ENCODE peak calls at places on chromosomes 13 and 19, in seven cellular contexts. One of them, this sample, is unnamed.
A peak's percentile ranks its signal among the peaks of the same experiment; 100 is the strongest.

GRCh38 chr13:19172007-19172646 is 9.5 kb downstream of the TUBA3C start:
- DNase-seq in left ventricle myocardium inferior: no peak
- DNase-seq in transverse colon: no peak
- DNase-seq in endothelial cell: no peak
- DNase-seq in psoas muscle: no peak
- DNase-seq in natural killer cell: no peak
- DNase-seq in Peyer's patch: no peak
- DNase-seq in this sample: no peak

GRCh38 chr19:38388310-38389100 is at the start of gene SPRED3:
- DNase-seq in psoas muscle: peak; percentile 62
- DNase-seq in Peyer's patch: peak; percentile 54
- DNase-seq in left ventricle myocardium inferior: no peak
- DNase-seq in transverse colon: no peak
- DNase-seq in natural killer cell: no peak
- DNase-seq in endothelial cell: peak; percentile 33
- DNase-seq in this sample: no peak

GRCh38 chr13:110390572-110390971 is 83.5 kb downstream of the COL4A2 start:
- DNase-seq in Peyer's patch: no peak
- DNase-seq in natural killer cell: no peak
- DNase-seq in endothelial cell: no peak
- DNase-seq in psoas muscle: no peak
- DNase-seq in transverse colon: no peak
- DNase-seq in left ventricle myocardium inferior: no peak
- DNase-seq in this sample: no peak

GRCh38 chr19:49838816-49839588 is 12.0 kb upstream of the PTOV1 start:
- DNase-seq in natural killer cell: no peak
- DNase-seq in Peyer's patch: no peak
- DNase-seq in transverse colon: no peak
- DNase-seq in endothelial cell: no peak
- DNase-seq in left ventricle myocardium inferior: no peak
- DNase-seq in psoas muscle: no peak
- DNase-seq in this sample: no peak

GRCh38 chr19:49887037-49887652 is 9.5 kb downstream of the IL4I1 start:
- DNase-seq in left ventricle myocardium inferior: no peak
- DNase-seq in Peyer's patch: no peak
- DNase-seq in endothelial cell: no peak
- DNase-seq in natural killer cell: no peak
- DNase-seq in psoas muscle: no peak
- DNase-seq in transverse colon: no peak
- DNase-seq in this sample: no peak

GRCh38 chr19:18743281-18743825 is 47.8 kb downstream of the COMP start:
- DNase-seq in natural killer cell: no peak
- DNase-seq in psoas muscle: peak; percentile 67
- DNase-seq in endothelial cell: no peak
- DNase-seq in left ventricle myocardium inferior: peak; percentile 79
- DNase-seq in transverse colon: peak; percentile 70
- DNase-seq in Peyer's patch: peak; percentile 76
- DNase-seq in this sample: no peak

GRCh38 chr19:34232566-34233481 is 21.5 kb upstream of the GARRE1 start:
- DNase-seq in endothelial cell: no peak
- DNase-seq in natural killer cell: no peak
- DNase-seq in psoas muscle: peak; percentile 65
- DNase-seq in left ventricle myocardium inferior: peak; percentile 53
- DNase-seq in transverse colon: no peak
- DNase-seq in Peyer's patch: no peak
- DNase-seq in this sample: no peak

GRCh38 chr13:80050252-80050651 is 290.7 kb downstream of the SPRY2 start:
- DNase-seq in transverse colon: no peak
- DNase-seq in left ventricle myocardium inferior: no peak
- DNase-seq in endothelial cell: no peak
- DNase-seq in natural killer cell: no peak
- DNase-seq in Peyer's patch: no peak
- DNase-seq in psoas muscle: no peak
- DNase-seq in this sample: no peak

GRCh38 chr13:114282143-114282685 is 813 bp downstream of the UPF3A start:
- DNase-seq in Peyer's patch: peak; percentile 67
- DNase-seq in left ventricle myocardium inferior: peak; percentile 21
- DNase-seq in natural killer cell: peak; percentile 31
- DNase-seq in transverse colon: peak; percentile 44
- DNase-seq in endothelial cell: peak; percentile 42
- DNase-seq in psoas muscle: peak; percentile 66
- DNase-seq in this sample: peak; percentile 22

GRCh38 chr19:35565016-35565856 is 1.8 kb upstream of the ATP4A start:
- DNase-seq in psoas muscle: no peak
- DNase-seq in endothelial cell: no peak
- DNase-seq in natural killer cell: no peak
- DNase-seq in transverse colon: no peak
- DNase-seq in left ventricle myocardium inferior: no peak
- DNase-seq in Peyer's patch: no peak
- DNase-seq in this sample: no peak

GRCh38 chr19:38942471-38943181 is 11.9 kb downstream of the MRPS12 start:
- DNase-seq in natural killer cell: no peak
- DNase-seq in endothelial cell: no peak
- DNase-seq in psoas muscle: no peak
- DNase-seq in Peyer's patch: no peak
- DNase-seq in left ventricle myocardium inferior: no peak
- DNase-seq in transverse colon: no peak
- DNase-seq in this sample: no peak

GRCh38 chr13:58298556-58299135 is 667.1 kb downstream of the PCDH17 start:
- DNase-seq in endothelial cell: no peak
- DNase-seq in Peyer's patch: no peak
- DNase-seq in left ventricle myocardium inferior: no peak
- DNase-seq in transverse colon: no peak
- DNase-seq in psoas muscle: no peak
- DNase-seq in natural killer cell: no peak
- DNase-seq in this sample: no peak

GRCh38 chr13:29457299-29457698 is 138.2 kb downstream of the SLC7A1 start:
- DNase-seq in transverse colon: no peak
- DNase-seq in left ventricle myocardium inferior: no peak
- DNase-seq in natural killer cell: no peak
- DNase-seq in Peyer's patch: no peak
- DNase-seq in endothelial cell: no peak
- DNase-seq in psoas muscle: no peak
- DNase-seq in this sample: no peak

GRCh38 chr19:40714519-40715299 is 2.0 kb downstream of the COQ8B start:
- DNase-seq in left ventricle myocardium inferior: peak; percentile 95
- DNase-seq in natural killer cell: peak; percentile 93
- DNase-seq in Peyer's patch: peak; percentile 96
- DNase-seq in psoas muscle: peak; percentile 96
- DNase-seq in endothelial cell: peak; percentile 90
- DNase-seq in transverse colon: peak; percentile 97
- DNase-seq in this sample: peak; percentile 90
- TF ChIP-seq CTCF in left ventricle myocardium inferior: peak; percentile 12
- TF ChIP-seq CTCF in natural killer cell: no peak
- TF ChIP-seq CTCF in Peyer's patch: no peak
- TF ChIP-seq CTCF in psoas muscle: no peak
- TF ChIP-seq CTCF in endothelial cell: no peak
- TF ChIP-seq CTCF in transverse colon: no peak
- TF ChIP-seq CTCF in this sample: no peak

GRCh38 chr13:106318941-106319411 is 216.5 kb downstream of the EFNB2 start:
- DNase-seq in Peyer's patch: no peak
- DNase-seq in transverse colon: no peak
- DNase-seq in natural killer cell: no peak
- DNase-seq in left ventricle myocardium inferior: no peak
- DNase-seq in endothelial cell: no peak
- DNase-seq in psoas muscle: no peak
- DNase-seq in this sample: no peak
- TF ChIP-seq CTCF in Peyer's patch: no peak
- TF ChIP-seq CTCF in transverse colon: no peak
- TF ChIP-seq CTCF in natural killer cell: no peak
- TF ChIP-seq CTCF in left ventricle myocardium inferior: no peak
- TF ChIP-seq CTCF in endothelial cell: no peak
- TF ChIP-seq CTCF in psoas muscle: no peak
- TF ChIP-seq CTCF in this sample: no peak

GRCh38 chr13:46008631-46009030 is 43.9 kb downstream of the ZC3H13 start:
- DNase-seq in transverse colon: no peak
- DNase-seq in Peyer's patch: no peak
- DNase-seq in natural killer cell: no peak
- DNase-seq in left ventricle myocardium inferior: no peak
- DNase-seq in psoas muscle: no peak
- DNase-seq in endothelial cell: no peak
- DNase-seq in this sample: no peak

GRCh38 chr13:46012404-46012803 is 40.1 kb downstream of the ZC3H13 start:
- DNase-seq in Peyer's patch: no peak
- DNase-seq in left ventricle myocardium inferior: no peak
- DNase-seq in transverse colon: no peak
- DNase-seq in psoas muscle: no peak
- DNase-seq in endothelial cell: no peak
- DNase-seq in natural killer cell: no peak
- DNase-seq in this sample: no peak

GRCh38 chr13:46015374-46015773 is 37.2 kb downstream of the ZC3H13 start:
- DNase-seq in transverse colon: no peak
- DNase-seq in psoas muscle: no peak
- DNase-seq in left ventricle myocardium inferior: no peak
- DNase-seq in endothelial cell: no peak
- DNase-seq in Peyer's patch: no peak
- DNase-seq in natural killer cell: no peak
- DNase-seq in this sample: no peak

GRCh38 chr13:46006688-46007452 is 45.7 kb downstream of the ZC3H13 start:
- DNase-seq in Peyer's patch: no peak
- DNase-seq in endothelial cell: no peak
- DNase-seq in psoas muscle: no peak
- DNase-seq in left ventricle myocardium inferior: no peak
- DNase-seq in natural killer cell: no peak
- DNase-seq in transverse colon: no peak
- DNase-seq in this sample: no peak

DNA sequence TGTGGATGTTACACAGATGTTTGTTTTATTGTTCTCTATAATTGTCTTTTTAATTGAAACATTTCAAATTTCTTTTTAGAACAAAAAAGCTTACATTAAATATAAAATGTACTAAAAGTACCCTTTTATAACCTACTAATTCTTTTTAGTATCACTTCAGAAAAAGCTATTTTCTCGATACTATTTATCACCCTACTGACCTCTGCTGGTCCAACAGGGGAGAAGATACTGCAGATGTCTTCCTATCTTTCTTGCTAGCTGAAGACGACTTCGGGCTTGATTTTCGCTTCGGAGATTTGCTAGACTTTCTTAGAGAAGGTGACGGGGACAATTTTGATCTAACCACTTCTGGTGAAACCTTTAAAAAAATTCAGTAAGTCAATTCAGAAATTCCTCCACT is 42.4 kb downstream of the ZC3H13 start:
- DNase-seq in Peyer's patch: no peak
- DNase-seq in left ventricle myocardium inferior: no peak
- DNase-seq in transverse colon: no peak
- DNase-seq in endothelial cell: peak; percentile 11
- DNase-seq in psoas muscle: no peak
- DNase-seq in natural killer cell: no peak
- DNase-seq in this sample: no peak
- TF ChIP-seq CTCF in Peyer's patch: no peak
- TF ChIP-seq CTCF in left ventricle myocardium inferior: peak; percentile 26
- TF ChIP-seq CTCF in transverse colon: no peak
- TF ChIP-seq CTCF in endothelial cell: peak; percentile 35
- TF ChIP-seq CTCF in psoas muscle: peak; percentile 10
- TF ChIP-seq CTCF in natural killer cell: no peak
- TF ChIP-seq CTCF in this sample: no peak

GRCh38 chr19:9073806-9074205 is 13.1 kb upstream of the OR1M1 start:
- DNase-seq in endothelial cell: no peak
- DNase-seq in psoas muscle: no peak
- DNase-seq in Peyer's patch: no peak
- DNase-seq in natural killer cell: no peak
- DNase-seq in transverse colon: no peak
- DNase-seq in left ventricle myocardium inferior: no peak
- DNase-seq in this sample: no peak
- TF ChIP-seq CTCF in endothelial cell: no peak
- TF ChIP-seq CTCF in psoas muscle: no peak
- TF ChIP-seq CTCF in Peyer's patch: no peak
- TF ChIP-seq CTCF in natural killer cell: no peak
- TF ChIP-seq CTCF in transverse colon: no peak
- TF ChIP-seq CTCF in left ventricle myocardium inferior: no peak
- TF ChIP-seq CTCF in this sample: no peak

GRCh38 chr13:98514268-98514667 is 62.6 kb downstream of the STK24 start:
- DNase-seq in left ventricle myocardium inferior: no peak
- DNase-seq in natural killer cell: no peak
- DNase-seq in psoas muscle: no peak
- DNase-seq in endothelial cell: no peak
- DNase-seq in transverse colon: no peak
- DNase-seq in Peyer's patch: no peak
- DNase-seq in this sample: no peak
- TF ChIP-seq CTCF in left ventricle myocardium inferior: no peak
- TF ChIP-seq CTCF in natural killer cell: no peak
- TF ChIP-seq CTCF in psoas muscle: no peak
- TF ChIP-seq CTCF in endothelial cell: no peak
- TF ChIP-seq CTCF in transverse colon: no peak
- TF ChIP-seq CTCF in Peyer's patch: no peak
- TF ChIP-seq CTCF in this sample: no peak

DNA sequence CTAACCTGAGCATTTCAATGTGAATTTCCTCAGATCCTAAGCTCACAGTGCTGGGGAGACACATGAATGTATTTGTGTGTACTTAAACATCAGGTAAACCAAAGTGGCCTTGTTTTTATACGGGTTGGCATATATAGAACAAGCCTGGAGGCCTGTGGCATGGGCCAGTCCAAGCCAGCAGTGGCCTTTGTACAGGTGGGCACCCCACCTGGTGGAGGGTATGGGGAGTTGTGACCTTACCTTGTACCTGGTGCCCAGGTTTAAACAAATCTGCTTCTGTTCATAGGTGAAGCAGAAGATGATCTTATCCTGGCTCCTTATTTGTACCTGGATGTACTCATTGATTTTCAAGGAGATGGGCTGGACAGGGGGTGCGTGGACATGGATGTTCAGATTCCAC is 71.0 kb downstream of the ERICH6B start:
- DNase-seq in psoas muscle: no peak
- DNase-seq in transverse colon: no peak
- DNase-seq in left ventricle myocardium inferior: no peak
- DNase-seq in endothelial cell: no peak
- DNase-seq in natural killer cell: no peak
- DNase-seq in Peyer's patch: no peak
- DNase-seq in this sample: no peak
- TF ChIP-seq CTCF in psoas muscle: no peak
- TF ChIP-seq CTCF in transverse colon: no peak
- TF ChIP-seq CTCF in left ventricle myocardium inferior: no peak
- TF ChIP-seq CTCF in endothelial cell: no peak
- TF ChIP-seq CTCF in natural killer cell: no peak
- TF ChIP-seq CTCF in Peyer's patch: no peak
- TF ChIP-seq CTCF in this sample: no peak